ENCODE peak calls at places on chromosome 15, in ten cellular contexts. H is cardiac muscle cell; S is upper lobe of left lung; A is sigmoid colon; G is neural progenitor cell; T is CD8-positive, alpha-beta T cell; M is A549; N is mammary epithelial cell; Q is ovary; X is hepatocyte. D is an unnamed sample.

GRCh38 chr15:75672646-75673425 is 25.1 kb downstream of the SNX33 start:
- DNase-seq in H (peak; percentile 56), S (no peak), A (peak; percentile 87), G (peak; percentile 56), T (no peak), M (no peak), N (no peak), Q (peak; percentile 62), X (peak; percentile 81), D (no peak)

GRCh38 chr15:39581501-39582285 is 814 bp downstream of the THBS1 start:
- DNase-seq in H (peak; percentile 69), S (peak; percentile 73), A (peak; percentile 88), G (peak; percentile 66), T (no peak), M (peak; percentile 52), N (peak; percentile 80), Q (peak; percentile 64), X (peak; percentile 79), D (no peak)

GRCh38 chr15:72341361-72341760 is 21.4 kb upstream of the CELF6 start:
- DNase-seq in H (peak; percentile 63), S (no peak), A (no peak), G (peak; percentile 75), T (no peak), M (no peak), N (no peak), Q (no peak), X (peak; percentile 34), D (no peak)

GRCh38 chr15:49380912-49381311 is 42.1 kb upstream of the FGF7 start:
- DNase-seq in H (no peak), S (no peak), A (no peak), G (peak; percentile 53), T (no peak), M (no peak), N (peak; percentile 1), Q (no peak), X (no peak), D (no peak)

GRCh38 chr15:57476533-57476975 is 100.2 kb downstream of the CGNL1 start:
- DNase-seq in H (no peak), S (no peak), A (no peak), G (no peak), T (no peak), M (no peak), N (peak; percentile 78), Q (no peak), X (no peak), D (no peak)

GRCh38 chr15:51076898-51077564 is 17.7 kb downstream of the TNFAIP8L3 start:
- DNase-seq in H (no peak), S (peak; percentile 52), A (peak; percentile 69), G (no peak), T (no peak), M (no peak), N (no peak), Q (peak; percentile 90), X (no peak), D (no peak)

GRCh38 chr15:101562428-101563059 is 73.0 kb upstream of the PCSK6 start:
- DNase-seq in H (no peak), S (no peak), A (peak; percentile 52), G (no peak), T (no peak), M (no peak), N (no peak), Q (no peak), X (no peak), D (no peak)

GRCh38 chr15:89341316-89342005 is 6.8 kb upstream of the POLG start:
- DNase-seq in H (no peak), S (peak; percentile 72), A (no peak), G (no peak), T (no peak), M (no peak), N (no peak), Q (no peak), X (no peak), D (no peak)

GRCh38 chr15:66563566-66564110 is 2.2 kb downstream of the LCTL start:
- DNase-seq in H (no peak), S (no peak), A (no peak), G (no peak), T (no peak), M (no peak), N (no peak), Q (no peak), X (no peak), D (no peak)

GRCh38 chr15:66565731-66566130 is at the start of gene LCTL:
- DNase-seq in H (peak; percentile 34), S (no peak), A (no peak), G (peak; percentile 88), T (no peak), M (no peak), N (peak; percentile 68), Q (no peak), X (no peak), D (no peak)

GRCh38 chr15:66566963-66567531 is 1.2 kb upstream of the LCTL start:
- DNase-seq in H (peak; percentile 85), S (peak; percentile 60), A (no peak), G (peak; percentile 93), T (peak; percentile 30), M (peak; percentile 86), N (peak; percentile 45), Q (peak; percentile 47), X (peak; percentile 90), D (peak; percentile 23)

GRCh38 chr15:66564136-66565041 is 1.4 kb downstream of the LCTL start:
- DNase-seq in H (no peak), S (peak; percentile 3), A (no peak), G (no peak), T (no peak), M (no peak), N (no peak), Q (no peak), X (no peak), D (no peak)

DNA sequence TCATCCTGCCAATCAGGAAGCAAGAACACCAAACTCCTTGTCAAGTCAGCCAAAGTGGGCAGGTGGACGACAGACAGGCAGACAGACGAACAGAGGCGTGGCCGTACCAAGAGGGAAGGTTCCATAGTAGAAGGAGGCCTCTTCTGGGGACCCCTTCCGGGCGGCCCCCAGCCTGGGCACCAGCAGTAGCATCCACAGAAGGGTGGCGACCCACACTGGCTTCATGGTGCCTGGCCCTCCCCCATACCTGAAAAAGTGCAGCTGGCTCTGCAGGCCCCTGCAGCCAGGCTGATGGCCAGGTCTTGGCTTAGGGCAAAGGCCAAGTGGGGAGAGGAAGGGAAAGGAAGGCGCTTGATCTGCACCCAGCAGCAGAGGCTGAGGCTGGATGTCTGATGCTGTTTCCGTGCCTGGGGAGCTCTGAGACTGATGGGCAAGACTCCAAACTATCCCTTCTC is 630 bp downstream of the LCTL start:
- DNase-seq in H (no peak), S (no peak), A (no peak), G (peak; percentile 23), T (no peak), M (no peak), N (no peak), Q (no peak), X (no peak), D (no peak)
- H3K27ac ChIP-seq in H (no peak overlapping the region), S (no peak overlapping the region), A (no peak overlapping the region), G (peak overlapping the region; percentile 27), T (no peak overlapping the region), M (no peak overlapping the region), N (no peak overlapping the region), Q (no peak overlapping the region), X (no peak overlapping the region), D (no peak overlapping the region)

GRCh38 chr15:90640862-90641261 is 76.3 kb upstream of the BLM start:
- DNase-seq in H (no peak), S (no peak), A (no peak), G (no peak), T (no peak), M (no peak), N (no peak), Q (no peak), X (no peak), D (no peak)

GRCh38 chr15:90637693-90638092 is 79.5 kb upstream of the BLM start:
- DNase-seq in H (no peak), S (no peak), A (no peak), G (peak; percentile 37), T (no peak), M (no peak), N (no peak), Q (no peak), X (no peak), D (no peak)

GRCh38 chr15:90641581-90642463 is 75.3 kb upstream of the BLM start:
- DNase-seq in H (no peak), S (no peak), A (no peak), G (no peak), T (no peak), M (no peak), N (peak; percentile 25), Q (no peak), X (no peak), D (no peak)

GRCh38 chr15:90638241-90638691 is 78.9 kb upstream of the BLM start:
- DNase-seq in H (no peak), S (no peak), A (no peak), G (peak; percentile 62), T (no peak), M (no peak), N (no peak), Q (no peak), X (no peak), D (no peak)

DNA sequence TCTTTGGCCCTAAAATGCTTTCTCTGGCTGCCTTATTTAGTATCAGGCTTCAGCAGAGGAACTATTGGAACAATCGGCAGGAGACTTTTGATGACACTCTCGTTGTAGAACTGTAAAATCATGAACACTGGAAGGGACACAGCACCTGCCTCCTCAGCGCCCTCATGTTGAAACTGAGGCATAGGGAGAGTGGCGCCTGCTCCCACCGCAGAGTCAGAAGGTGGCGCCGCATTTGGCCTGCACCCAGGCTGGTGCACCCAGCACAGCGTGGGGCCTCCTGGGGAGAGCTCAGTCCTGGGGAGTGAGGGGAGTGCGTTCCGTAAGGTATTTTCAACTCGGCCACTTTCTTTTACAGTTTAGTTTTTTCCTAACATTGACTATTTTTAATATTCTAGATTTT is 78.2 kb upstream of the BLM start:
- DNase-seq in H (no peak), S (no peak), A (no peak), G (no peak), T (no peak), M (no peak), N (no peak), Q (no peak), X (no peak), D (no peak)
- TF ChIP-seq CTCF in H (no peak), S (no peak), A (no peak), G (no peak), T (no peak), M (peak; percentile 7), N (no peak), Q (no peak), X (no peak), D (no peak)

GRCh38 chr15:69623521-69624513 is 171.2 kb downstream of the RPLP1 start:
- DNase-seq in H (no peak), S (no peak), A (no peak), G (no peak), T (no peak), M (no peak), N (peak; percentile 62), Q (no peak), X (no peak), D (no peak)

GRCh38 chr15:69628256-69629093 is 175.9 kb downstream of the RPLP1 start:
- DNase-seq in H (no peak), S (peak; percentile 57), A (no peak), G (no peak), T (no peak), M (no peak), N (no peak), Q (no peak), X (no peak), D (no peak)

GRCh38 chr15:69624816-69625215 is 172.2 kb downstream of the RPLP1 start:
- DNase-seq in H (no peak), S (no peak), A (no peak), G (no peak), T (no peak), M (no peak), N (no peak), Q (no peak), X (no peak), D (no peak)

GRCh38 chr15:69627548-69628158 is 175.0 kb downstream of the RPLP1 start:
- DNase-seq in H (no peak), S (no peak), A (no peak), G (no peak), T (no peak), M (no peak), N (no peak), Q (no peak), X (no peak), D (no peak)

GRCh38 chr15:69626095-69627066 is 173.8 kb downstream of the RPLP1 start:
- DNase-seq in H (no peak), S (no peak), A (no peak), G (no peak), T (no peak), M (no peak), N (no peak), Q (no peak), X (no peak), D (no peak)
- H3K27ac ChIP-seq in H (no peak overlapping the region), S (no peak overlapping the region), A (no peak overlapping the region), G (no peak overlapping the region), T (no peak overlapping the region), M (no peak overlapping the region), N (no peak overlapping the region), Q (no peak overlapping the region), X (no peak overlapping the region), D (no peak overlapping the region)

GRCh38 chr15:79002631-79003030 is 57.8 kb upstream of the CTSH start:
- DNase-seq in H (no peak), S (no peak), A (no peak), G (no peak), T (no peak), M (no peak), N (no peak), Q (no peak), X (no peak), D (no peak)
- TF ChIP-seq CTCF in H (no peak), S (no peak), A (no peak), G (no peak), T (no peak), M (no peak), N (no peak), Q (no peak), X (no peak), D (no peak)